ENCODE peak calls at places on chromosome 17, in nine cellular contexts. J, A, N, P, E, B, X, Q and C are unnamed samples.

GRCh38 chr17:17044846-17045561 is 2.7 kb downstream of the MPRIP start:
- DNase-seq in A (no peak), P (peak; percentile 70), B (peak; percentile 58), Q (peak; percentile 23), E (no peak), X (peak; percentile 79), N (no peak), J (peak; percentile 54), C (no peak)

GRCh38 chr17:81244358-81245023 is 5.4 kb downstream of the NDUFAF8 start:
- DNase-seq in J (no peak), X (no peak), P (peak; percentile 73), E (no peak), N (peak; percentile 49), B (no peak), Q (no peak), A (no peak), C (no peak)

GRCh38 chr17:37527249-37527851 is 37.7 kb downstream of the DUSP14 start:
- DNase-seq in B (peak; percentile 83), X (peak; percentile 70), P (no peak), A (no peak), N (no peak), Q (no peak), E (peak; percentile 66), J (no peak), C (peak; percentile 39)

GRCh38 chr17:8674344-8675305 is 44.1 kb upstream of the MYH10 start:
- DNase-seq in B (peak; percentile 75), N (peak; percentile 54), X (peak; percentile 80), J (no peak), A (no peak), P (no peak), Q (peak; percentile 36), E (no peak), C (no peak)

GRCh38 chr17:16938031-16938430 is 33.9 kb downstream of the TNFRSF13B start:
- DNase-seq in P (peak; percentile 48), J (no peak), A (no peak), N (no peak), B (peak; percentile 50), X (no peak), E (no peak), Q (peak; percentile 2), C (no peak)

GRCh38 chr17:16061631-16062030 is 62.0 kb downstream of the TTC19 start:
- DNase-seq in B (no peak), P (no peak), J (no peak), Q (no peak), A (no peak), E (no peak), X (no peak), N (no peak), C (no peak)

GRCh38 chr17:29576214-29577008 is 7.9 kb downstream of the TP53I13 start:
- DNase-seq in Q (no peak), B (no peak), E (no peak), X (no peak), A (no peak), J (no peak), N (peak; percentile 50), P (peak; percentile 75), C (no peak)

GRCh38 chr17:80950466-80951120 is 41.0 kb upstream of the CHMP6 start:
- DNase-seq in N (peak; percentile 36), P (peak; percentile 61), B (no peak), E (no peak), J (no peak), A (peak; percentile 31), Q (peak; percentile 5), X (no peak), C (no peak)

GRCh38 chr17:63358111-63358839 is 87.8 kb downstream of the CYB561 start:
- DNase-seq in N (no peak), P (no peak), X (peak; percentile 82), B (no peak), E (no peak), A (no peak), J (peak; percentile 75), Q (no peak), C (no peak)

GRCh38 chr17:49031965-49032928 is 35.1 kb downstream of the IGF2BP1 start:
- DNase-seq in A (no peak), Q (peak; percentile 46), P (no peak), X (peak; percentile 89), E (peak; percentile 85), B (peak; percentile 90), N (no peak), J (no peak), C (peak; percentile 88)

GRCh38 chr17:1005361-1005946 is 8.5 kb downstream of the TIMM22 start:
- DNase-seq in Q (no peak), X (peak; percentile 74), A (no peak), N (peak; percentile 84), B (no peak), P (peak; percentile 78), J (no peak), E (no peak), C (no peak)

GRCh38 chr17:3528604-3529511 is 28.8 kb downstream of the TRPV3 start:
- DNase-seq in X (peak; percentile 49), P (peak; percentile 43), N (no peak), B (peak; percentile 64), J (no peak), Q (no peak), E (peak; percentile 33), A (no peak), C (no peak)

GRCh38 chr17:82217530-82218204 is 5.0 kb upstream of the CCDC57 start:
- DNase-seq in J (peak; percentile 46), A (peak; percentile 98), B (no peak), P (peak; percentile 95), Q (no peak), N (peak; percentile 81), E (no peak), X (peak; percentile 92), C (no peak)

DNA sequence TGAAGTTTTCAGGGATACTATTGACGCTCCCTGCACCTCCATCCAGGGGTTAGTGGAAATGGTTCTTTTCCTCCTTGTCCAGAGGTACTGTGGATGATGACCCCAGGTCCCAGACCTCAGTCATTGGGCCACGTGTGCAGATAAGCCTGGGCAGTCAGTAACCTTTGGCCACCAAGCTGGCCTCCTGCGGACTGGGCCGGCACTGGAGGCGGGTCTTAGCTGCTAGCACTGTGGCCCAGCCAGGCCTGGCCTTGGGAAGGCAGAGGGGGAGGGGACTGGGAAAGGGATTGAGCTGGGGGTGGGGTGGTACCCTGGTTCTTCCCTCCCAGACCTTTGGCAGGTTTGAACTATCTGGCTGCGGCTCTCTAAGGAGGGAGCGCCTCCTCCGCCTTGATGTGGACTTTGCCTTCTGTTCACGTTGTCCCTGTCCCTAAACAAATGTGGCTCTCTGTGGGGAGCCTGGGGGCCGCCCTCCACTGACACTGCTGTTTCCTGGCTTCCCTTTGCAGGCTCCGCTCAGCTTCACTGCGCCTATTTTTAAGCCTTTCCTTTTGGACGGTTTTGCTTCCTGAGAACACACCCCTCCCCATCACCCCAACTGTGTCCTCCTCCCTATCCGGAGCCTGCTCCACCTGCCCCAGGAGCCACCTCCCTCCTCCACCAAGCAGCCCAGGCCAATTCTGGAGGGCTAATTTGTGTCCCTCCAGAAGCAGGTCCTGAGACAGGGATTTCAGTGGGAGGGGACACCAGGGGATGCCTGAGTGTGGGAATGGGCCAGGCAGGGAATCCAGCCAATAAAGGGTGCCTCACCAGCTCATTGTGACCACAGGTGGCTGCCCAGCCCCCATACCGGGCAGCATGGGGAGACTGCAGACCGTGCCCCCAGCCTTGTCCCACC is 251.9 kb downstream of the SEC14L1 start:
- DNase-seq in A (no peak), P (no peak), Q (peak; percentile 68), J (no peak), B (peak; percentile 92), N (peak; percentile 72), E (no peak), X (no peak), C (no peak)
- TF ChIP-seq CTCF in A (no peak), P (no peak), Q (no peak), J (no peak), B (no peak), N (no peak), E (no peak), X (no peak), C (no peak)

GRCh38 chr17:7479389-7480192 is at the start of gene ZBTB4:
- DNase-seq in X (no peak), P (peak; percentile 93), A (no peak), N (peak; percentile 85), Q (peak; percentile 56), E (peak; percentile 55), B (peak; percentile 84), J (no peak), C (peak; percentile 86)

GRCh38 chr17:7483238-7484066 is 714 bp upstream of the POLR2A start:
- DNase-seq in P (peak; percentile 98), A (peak; percentile 96), Q (peak; percentile 95), E (peak; percentile 92), J (peak; percentile 44), B (peak; percentile 99), N (peak; percentile 98), X (peak; percentile 95), C (peak; percentile 92)

GRCh38 chr17:7484964-7485377 is 805 bp downstream of the POLR2A start:
- DNase-seq in X (no peak), P (no peak), N (no peak), Q (no peak), E (no peak), J (no peak), A (no peak), B (no peak), C (no peak)

GRCh38 chr17:7486181-7486580 is 2.0 kb downstream of the POLR2A start:
- DNase-seq in A (no peak), E (no peak), N (no peak), P (no peak), J (peak; percentile 42), B (no peak), Q (no peak), X (no peak), C (no peak)

GRCh38 chr17:7484067-7484963 is at the start of gene POLR2A:
- DNase-seq in B (peak; percentile 100), X (peak; percentile 99), P (peak; percentile 100), Q (peak; percentile 96), J (peak; percentile 92), N (peak; percentile 99), A (peak; percentile 97), E (peak; percentile 99), C (peak; percentile 97)
- TF ChIP-seq CTCF in B (no peak), X (no peak), P (no peak), Q (no peak), J (no peak), N (peak; percentile 9), A (peak; percentile 10), E (no peak), C (peak; percentile 6)

DNA sequence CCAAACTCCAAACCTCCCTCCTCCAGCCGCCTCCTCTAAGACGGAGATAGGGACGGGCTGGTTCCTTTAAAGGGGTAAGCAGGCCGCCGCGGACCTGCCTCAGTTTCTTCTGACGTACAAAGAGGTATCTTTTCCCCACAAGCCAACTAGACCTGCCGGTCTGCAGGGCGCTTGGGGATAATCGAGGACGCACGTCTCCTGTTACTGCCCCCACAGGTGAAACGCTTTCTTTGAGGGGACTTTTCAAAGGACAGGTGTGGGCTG is 25.1 kb upstream of the RFFL start:
- DNase-seq in X (no peak), E (no peak), Q (no peak), A (no peak), J (no peak), N (peak; percentile 49), P (no peak), B (no peak), C (no peak)
- TF ChIP-seq CTCF in X (no peak), E (no peak), Q (no peak), A (no peak), J (no peak), N (no peak), P (peak; percentile 3), B (peak; percentile 35), C (no peak)

DNA sequence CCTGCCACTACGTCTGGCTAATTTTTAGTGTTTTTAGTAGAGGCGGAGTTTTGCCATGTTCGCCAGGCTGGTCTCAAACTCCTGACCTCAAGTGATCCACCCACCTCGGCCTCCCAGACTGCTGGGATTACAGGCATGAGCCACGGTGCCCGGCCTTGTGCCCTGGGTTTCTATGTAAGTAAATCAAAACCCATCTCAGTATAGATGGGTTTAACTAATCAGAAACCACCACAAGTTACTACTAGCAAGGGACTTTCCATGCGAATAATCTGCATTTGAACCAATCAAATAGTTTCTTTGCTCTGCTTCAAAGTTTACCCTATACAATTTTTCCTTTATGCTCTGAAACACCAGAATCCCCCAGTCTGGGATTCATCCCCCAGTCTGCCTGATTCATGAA is 16.5 kb upstream of the EIF1 start:
- DNase-seq in J (no peak), A (no peak), E (no peak), N (no peak), B (peak; percentile 33), Q (no peak), X (no peak), P (no peak), C (no peak)
- TF ChIP-seq CTCF in J (no peak), A (no peak), E (no peak), N (no peak), B (no peak), Q (no peak), X (no peak), P (no peak), C (no peak)